ENCODE peak calls at places on chromosomes 13 and 19, in five cellular contexts. One of them, this sample, is unnamed. For H3K4me1, the result is how much of the 10 kb centered on the place peaks cover.

GRCh38 chr19:1819211-1819975 is 7.3 kb upstream of the ATP8B3 start:
- DNase-seq in vagina: no peak
- DNase-seq in uterus: no peak
- DNase-seq in IMR-90: no peak
- DNase-seq in heart left ventricle: peak
- DNase-seq in this sample: no peak

GRCh38 chr19:4980838-4981680 is 12.1 kb downstream of the KDM4B start:
- DNase-seq in vagina: no peak
- DNase-seq in uterus: no peak
- DNase-seq in IMR-90: no peak
- DNase-seq in heart left ventricle: no peak
- DNase-seq in this sample: no peak

GRCh38 chr13:65342938-65343337 is 1887.2 kb downstream of the PCDH9 start:
- DNase-seq in vagina: no peak
- DNase-seq in uterus: no peak
- DNase-seq in IMR-90: peak
- DNase-seq in heart left ventricle: no peak
- DNase-seq in this sample: no peak

GRCh38 chr19:3699071-3699740 is 1.1 kb downstream of the PIP5K1C start:
- DNase-seq in vagina: no peak
- DNase-seq in uterus: peak
- DNase-seq in IMR-90: peak
- DNase-seq in heart left ventricle: peak
- DNase-seq in this sample: no peak

GRCh38 chr13:111399334-111399733 is 78.9 kb downstream of the TEX29 start:
- DNase-seq in vagina: peak
- DNase-seq in uterus: no peak
- DNase-seq in IMR-90: no peak
- DNase-seq in heart left ventricle: no peak
- DNase-seq in this sample: no peak

GRCh38 chr13:80338781-80339577 is 1.9 kb downstream of the SPRY2 start:
- DNase-seq in vagina: no peak
- DNase-seq in uterus: peak
- DNase-seq in IMR-90: peak
- DNase-seq in heart left ventricle: peak
- DNase-seq in this sample: peak

GRCh38 chr13:62003452-62003851 is 587.8 kb upstream of the PCDH20 start:
- DNase-seq in vagina: no peak
- DNase-seq in uterus: no peak
- DNase-seq in IMR-90: no peak
- DNase-seq in heart left ventricle: no peak
- DNase-seq in this sample: no peak

GRCh38 chr19:3607398-3608078 is 863 bp upstream of the TBXA2R start:
- DNase-seq in vagina: no peak
- DNase-seq in uterus: peak
- DNase-seq in IMR-90: no peak
- DNase-seq in heart left ventricle: peak
- DNase-seq in this sample: no peak

GRCh38 chr19:15614507-15615379 is at the start of gene CYP4F8:
- DNase-seq in vagina: peak
- DNase-seq in uterus: no peak
- DNase-seq in IMR-90: no peak
- DNase-seq in heart left ventricle: no peak
- DNase-seq in this sample: peak

GRCh38 chr19:30672926-30673325 is 300.7 kb downstream of the ZNF536 start:
- DNase-seq in vagina: no peak
- DNase-seq in uterus: no peak
- DNase-seq in IMR-90: no peak
- DNase-seq in heart left ventricle: no peak
- DNase-seq in this sample: no peak

GRCh38 chr19:49786432-49786831 is 19.6 kb downstream of the AP2A1 start:
- DNase-seq in vagina: no peak
- DNase-seq in uterus: peak
- DNase-seq in IMR-90: peak
- DNase-seq in heart left ventricle: no peak
- DNase-seq in this sample: no peak

GRCh38 chr13:102399791-102400618 is 1.8 kb downstream of the FGF14 start:
- DNase-seq in vagina: no peak
- DNase-seq in uterus: peak
- DNase-seq in IMR-90: no peak
- DNase-seq in heart left ventricle: peak
- DNase-seq in this sample: no peak

GRCh38 chr13:42266464-42266863 is 5.5 kb upstream of the AKAP11 start:
- DNase-seq in vagina: no peak
- DNase-seq in uterus: no peak
- DNase-seq in IMR-90: peak
- DNase-seq in heart left ventricle: no peak
- DNase-seq in this sample: no peak

GRCh38 chr19:42555317-42555716 is 27.0 kb upstream of the CEACAM1 start:
- DNase-seq in vagina: no peak
- DNase-seq in uterus: no peak
- DNase-seq in IMR-90: no peak
- DNase-seq in heart left ventricle: no peak
- DNase-seq in this sample: no peak

GRCh38 chr13:46313441-46314257 is 73.4 kb downstream of the RUBCNL start:
- DNase-seq in vagina: no peak
- DNase-seq in uterus: no peak
- DNase-seq in IMR-90: no peak
- DNase-seq in heart left ventricle: no peak
- DNase-seq in this sample: no peak

GRCh38 chr19:8391274-8392016 is 1.3 kb downstream of the RAB11B start:
- DNase-seq in vagina: no peak
- DNase-seq in uterus: no peak
- DNase-seq in IMR-90: no peak
- DNase-seq in heart left ventricle: no peak
- DNase-seq in this sample: no peak

GRCh38 chr13:56700324-56700723 is 440.4 kb upstream of the PRR20A start:
- DNase-seq in vagina: no peak
- DNase-seq in uterus: no peak
- DNase-seq in IMR-90: no peak
- DNase-seq in heart left ventricle: no peak
- DNase-seq in this sample: no peak

GRCh38 chr13:27334774-27335490 is 64.3 kb downstream of the RASL11A start:
- DNase-seq in vagina: no peak
- DNase-seq in uterus: no peak
- DNase-seq in IMR-90: peak
- DNase-seq in heart left ventricle: no peak
- DNase-seq in this sample: no peak

GRCh38 chr13:29494520-29494919 is 101.0 kb downstream of the SLC7A1 start:
- DNase-seq in vagina: no peak
- DNase-seq in uterus: no peak
- DNase-seq in IMR-90: no peak
- DNase-seq in heart left ventricle: no peak
- DNase-seq in this sample: no peak

GRCh38 chr13:29496241-29496712 is 99.2 kb downstream of the SLC7A1 start:
- DNase-seq in vagina: no peak
- DNase-seq in uterus: peak
- DNase-seq in IMR-90: no peak
- DNase-seq in heart left ventricle: peak
- DNase-seq in this sample: no peak

GRCh38 chr13:29499766-29500165 is 95.7 kb downstream of the SLC7A1 start:
- DNase-seq in vagina: no peak
- DNase-seq in uterus: no peak
- DNase-seq in IMR-90: no peak
- DNase-seq in heart left ventricle: no peak
- DNase-seq in this sample: no peak

GRCh38 chr13:29498426-29499040 is 97.0 kb downstream of the SLC7A1 start:
- DNase-seq in vagina: no peak
- DNase-seq in uterus: no peak
- DNase-seq in IMR-90: no peak
- DNase-seq in heart left ventricle: no peak
- DNase-seq in this sample: no peak

GRCh38 chr13:29497137-29497654 is 98.3 kb downstream of the SLC7A1 start:
- DNase-seq in vagina: no peak
- DNase-seq in uterus: peak
- DNase-seq in IMR-90: peak
- DNase-seq in heart left ventricle: peak
- DNase-seq in this sample: no peak
- TF ChIP-seq CTCF in vagina: no peak
- TF ChIP-seq CTCF in uterus: no peak
- TF ChIP-seq CTCF in IMR-90: no peak
- TF ChIP-seq CTCF in heart left ventricle: no peak
- TF ChIP-seq CTCF in this sample: no peak

DNA sequence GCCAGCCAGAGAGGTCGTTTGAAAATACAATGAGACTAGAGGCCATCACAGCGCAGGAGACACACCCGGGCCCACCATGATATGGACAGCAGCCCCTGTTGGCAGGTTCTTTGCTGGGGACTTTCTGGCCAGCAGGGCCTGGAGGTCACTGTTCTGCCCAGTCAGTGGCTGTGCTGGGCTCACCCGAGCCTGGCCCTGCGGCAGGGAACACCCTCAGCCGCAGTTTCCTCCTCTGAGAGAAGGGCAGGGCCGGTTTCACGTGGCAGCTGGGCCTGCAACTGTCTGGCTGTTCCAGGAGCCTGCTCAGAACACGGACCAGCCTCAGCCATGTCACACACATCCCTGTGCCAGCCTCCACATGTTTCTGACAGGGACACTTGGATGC is 39.4 kb downstream of the ADPRHL1 start:
- DNase-seq in vagina: no peak
- DNase-seq in uterus: no peak
- DNase-seq in IMR-90: no peak
- DNase-seq in heart left ventricle: peak
- DNase-seq in this sample: no peak
- H3K4me1 ChIP-seq in vagina: under half
- H3K4me1 ChIP-seq in uterus: under half
- H3K4me1 ChIP-seq in IMR-90: under half
- H3K4me1 ChIP-seq in heart left ventricle: under half
- H3K4me1 ChIP-seq in this sample: under half

GRCh38 chr13:63308585-63308984 is 1892.9 kb upstream of the PCDH20 start:
- DNase-seq in vagina: no peak
- DNase-seq in uterus: no peak
- DNase-seq in IMR-90: no peak
- DNase-seq in heart left ventricle: no peak
- DNase-seq in this sample: no peak

GRCh38 chr13:63311587-63311986 is 1895.9 kb upstream of the PCDH20 start:
- DNase-seq in vagina: no peak
- DNase-seq in uterus: no peak
- DNase-seq in IMR-90: no peak
- DNase-seq in heart left ventricle: no peak
- DNase-seq in this sample: no peak

GRCh38 chr13:63304497-63304896 is 1888.8 kb upstream of the PCDH20 start:
- DNase-seq in vagina: no peak
- DNase-seq in uterus: no peak
- DNase-seq in IMR-90: no peak
- DNase-seq in heart left ventricle: no peak
- DNase-seq in this sample: no peak

GRCh38 chr13:63305641-63306133 is 1890.0 kb upstream of the PCDH20 start:
- DNase-seq in vagina: no peak
- DNase-seq in uterus: no peak
- DNase-seq in IMR-90: no peak
- DNase-seq in heart left ventricle: peak
- DNase-seq in this sample: no peak

DNA sequence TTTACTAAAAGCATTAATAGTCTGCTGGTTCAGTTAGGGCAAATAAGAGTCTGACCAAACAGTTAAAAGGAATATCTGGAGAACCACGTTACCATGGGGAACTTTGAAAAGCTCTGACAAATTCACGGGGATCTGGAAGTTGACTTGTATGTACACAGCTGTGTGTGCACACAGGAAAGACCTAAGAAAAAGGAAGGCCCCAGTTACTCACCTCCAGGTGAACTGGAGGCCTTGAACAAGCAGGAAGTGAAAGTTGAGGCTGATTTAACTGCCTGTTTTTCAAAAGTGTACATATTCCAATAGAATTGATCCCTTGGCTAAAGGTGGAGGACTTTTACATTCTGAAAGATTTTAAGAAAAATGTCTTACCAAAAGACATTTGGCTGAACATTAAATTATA is 1891.6 kb upstream of the PCDH20 start:
- DNase-seq in vagina: no peak
- DNase-seq in uterus: no peak
- DNase-seq in IMR-90: no peak
- DNase-seq in heart left ventricle: no peak
- DNase-seq in this sample: no peak
- TF ChIP-seq POLR2A in vagina: no peak
- TF ChIP-seq POLR2A in uterus: no peak
- TF ChIP-seq POLR2A in IMR-90: no peak
- TF ChIP-seq POLR2A in heart left ventricle: no peak
- TF ChIP-seq POLR2A in this sample: no peak

DNA sequence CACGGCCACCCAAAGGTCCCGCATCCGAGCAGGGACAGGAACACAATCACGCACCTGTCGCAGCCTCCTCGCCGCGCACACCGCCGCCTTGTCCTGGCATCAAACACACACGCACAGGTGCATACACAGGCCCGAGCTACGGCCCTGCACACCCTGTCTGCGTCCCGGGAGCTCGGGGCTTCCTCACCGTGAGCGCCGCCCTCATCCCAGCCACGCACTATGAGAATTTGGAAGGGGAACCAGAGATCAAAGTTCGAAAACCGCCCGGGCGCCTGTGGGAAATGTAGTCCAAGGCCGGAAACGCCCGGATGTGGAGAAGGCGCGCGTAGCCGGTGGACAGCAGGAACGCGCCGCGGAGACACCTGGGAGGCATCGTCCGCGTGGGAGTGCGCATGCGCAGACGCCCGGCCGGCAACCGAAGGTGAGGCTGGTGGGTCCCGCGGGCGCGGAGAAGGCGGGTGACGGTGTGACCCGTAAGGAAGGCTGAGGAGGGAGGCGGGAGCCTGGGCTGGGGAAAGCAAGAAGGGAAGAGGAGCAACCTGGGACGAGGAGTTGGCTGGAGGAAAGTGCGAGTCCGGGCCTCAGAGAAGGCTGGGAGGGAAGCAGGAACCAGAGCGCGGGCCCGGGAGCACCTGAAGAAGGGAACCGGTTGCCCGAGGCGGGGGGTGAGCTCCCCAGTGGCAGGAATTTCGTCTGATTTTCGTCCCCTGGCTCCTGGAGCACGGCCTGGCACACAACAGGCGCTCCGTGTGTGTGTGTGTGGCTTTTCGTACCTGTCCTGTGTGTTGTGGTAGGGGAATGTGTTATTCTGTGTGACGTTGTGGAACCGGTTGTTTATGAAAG is at the start of gene ZNF567:
- DNase-seq in vagina: peak
- DNase-seq in uterus: peak
- DNase-seq in IMR-90: peak
- DNase-seq in heart left ventricle: peak
- DNase-seq in this sample: peak
- TF ChIP-seq CTCF in vagina: no peak
- TF ChIP-seq CTCF in uterus: no peak
- TF ChIP-seq CTCF in IMR-90: no peak
- TF ChIP-seq CTCF in heart left ventricle: no peak
- TF ChIP-seq CTCF in this sample: no peak

This sample was measured in esophagus muscularis mucosa.